ENCODE peak calls at places on chromosomes 5 and 9, in nine cellular contexts. One of them, this sample, is unnamed.

GRCh38 chr5:88145205-88145602 is 123.4 kb downstream of the TMEM161B start:
- DNase-seq in SJSA1: no peak
- DNase-seq in GM18507: no peak
- DNase-seq in BJ: no peak
- DNase-seq in CD8-positive, alpha-beta memory T cell: no peak
- DNase-seq in naive thymus-derived CD4-positive, alpha-beta T cell: no peak
- DNase-seq in sciatic nerve: no peak
- DNase-seq in CD4-positive, alpha-beta T cell: no peak
- DNase-seq in AG09309: no peak
- DNase-seq in this sample: no peak

GRCh38 chr5:131211669-131212068 is 40.9 kb downstream of the LYRM7 start:
- DNase-seq in naive thymus-derived CD4-positive, alpha-beta T cell: no peak
- DNase-seq in SJSA1: no peak
- DNase-seq in CD8-positive, alpha-beta memory T cell: no peak
- DNase-seq in sciatic nerve: no peak
- DNase-seq in CD4-positive, alpha-beta T cell: no peak
- DNase-seq in GM18507: no peak
- DNase-seq in BJ: no peak
- DNase-seq in AG09309: no peak
- DNase-seq in this sample: no peak

GRCh38 chr9:110337727-110338522 is at the start of gene TXNDC8:
- DNase-seq in AG09309: peak; percentile 39
- DNase-seq in GM18507: no peak
- DNase-seq in sciatic nerve: no peak
- DNase-seq in BJ: peak; percentile 48
- DNase-seq in SJSA1: no peak
- DNase-seq in naive thymus-derived CD4-positive, alpha-beta T cell: no peak
- DNase-seq in CD4-positive, alpha-beta T cell: no peak
- DNase-seq in CD8-positive, alpha-beta memory T cell: no peak
- DNase-seq in this sample: no peak

GRCh38 chr5:172420215-172420934 is 34.0 kb downstream of the SH3PXD2B start:
- DNase-seq in CD8-positive, alpha-beta memory T cell: no peak
- DNase-seq in GM18507: no peak
- DNase-seq in sciatic nerve: peak; percentile 85
- DNase-seq in naive thymus-derived CD4-positive, alpha-beta T cell: no peak
- DNase-seq in CD4-positive, alpha-beta T cell: no peak
- DNase-seq in BJ: peak; percentile 70
- DNase-seq in SJSA1: no peak
- DNase-seq in AG09309: peak; percentile 95
- DNase-seq in this sample: no peak

GRCh38 chr5:14489643-14490042 is 91.9 kb upstream of the OTULINL start:
- DNase-seq in BJ: no peak
- DNase-seq in CD8-positive, alpha-beta memory T cell: no peak
- DNase-seq in AG09309: no peak
- DNase-seq in CD4-positive, alpha-beta T cell: no peak
- DNase-seq in SJSA1: no peak
- DNase-seq in naive thymus-derived CD4-positive, alpha-beta T cell: no peak
- DNase-seq in GM18507: no peak
- DNase-seq in sciatic nerve: no peak
- DNase-seq in this sample: no peak

GRCh38 chr9:136792321-136793062 is 1.3 kb downstream of the TMEM141 start:
- DNase-seq in SJSA1: no peak
- DNase-seq in BJ: no peak
- DNase-seq in naive thymus-derived CD4-positive, alpha-beta T cell: no peak
- DNase-seq in GM18507: no peak
- DNase-seq in CD8-positive, alpha-beta memory T cell: no peak
- DNase-seq in AG09309: no peak
- DNase-seq in CD4-positive, alpha-beta T cell: no peak
- DNase-seq in sciatic nerve: no peak
- DNase-seq in this sample: no peak

GRCh38 chr9:128419061-128419925 is 1.4 kb upstream of the CERCAM start:
- DNase-seq in AG09309: no peak
- DNase-seq in naive thymus-derived CD4-positive, alpha-beta T cell: no peak
- DNase-seq in CD8-positive, alpha-beta memory T cell: no peak
- DNase-seq in CD4-positive, alpha-beta T cell: no peak
- DNase-seq in sciatic nerve: no peak
- DNase-seq in BJ: no peak
- DNase-seq in GM18507: no peak
- DNase-seq in SJSA1: no peak
- DNase-seq in this sample: no peak

GRCh38 chr9:95425910-95426551 is 90.7 kb downstream of the PTCH1 start:
- DNase-seq in GM18507: no peak
- DNase-seq in sciatic nerve: no peak
- DNase-seq in CD4-positive, alpha-beta T cell: no peak
- DNase-seq in BJ: no peak
- DNase-seq in SJSA1: no peak
- DNase-seq in AG09309: no peak
- DNase-seq in naive thymus-derived CD4-positive, alpha-beta T cell: no peak
- DNase-seq in CD8-positive, alpha-beta memory T cell: no peak
- DNase-seq in this sample: no peak

GRCh38 chr9:105510024-105510423 is 47.9 kb upstream of the FKTN start:
- DNase-seq in AG09309: peak; percentile 42
- DNase-seq in sciatic nerve: no peak
- DNase-seq in naive thymus-derived CD4-positive, alpha-beta T cell: no peak
- DNase-seq in GM18507: no peak
- DNase-seq in SJSA1: no peak
- DNase-seq in BJ: peak; percentile 9
- DNase-seq in CD8-positive, alpha-beta memory T cell: no peak
- DNase-seq in CD4-positive, alpha-beta T cell: no peak
- DNase-seq in this sample: no peak

GRCh38 chr5:127650649-127651048 is 1.8 kb downstream of the CTXN3 start:
- DNase-seq in CD4-positive, alpha-beta T cell: no peak
- DNase-seq in GM18507: no peak
- DNase-seq in AG09309: no peak
- DNase-seq in CD8-positive, alpha-beta memory T cell: no peak
- DNase-seq in BJ: no peak
- DNase-seq in SJSA1: peak; percentile 81
- DNase-seq in sciatic nerve: no peak
- DNase-seq in naive thymus-derived CD4-positive, alpha-beta T cell: no peak
- DNase-seq in this sample: no peak

GRCh38 chr5:142356318-142356715 is 31.5 kb upstream of the SPRY4 start:
- DNase-seq in SJSA1: peak; percentile 86
- DNase-seq in AG09309: peak; percentile 75
- DNase-seq in BJ: peak; percentile 69
- DNase-seq in CD8-positive, alpha-beta memory T cell: no peak
- DNase-seq in naive thymus-derived CD4-positive, alpha-beta T cell: no peak
- DNase-seq in GM18507: no peak
- DNase-seq in sciatic nerve: peak; percentile 42
- DNase-seq in CD4-positive, alpha-beta T cell: no peak
- DNase-seq in this sample: no peak

GRCh38 chr5:172038167-172038566 is 31.7 kb upstream of the FBXW11 start:
- DNase-seq in AG09309: no peak
- DNase-seq in CD8-positive, alpha-beta memory T cell: no peak
- DNase-seq in BJ: no peak
- DNase-seq in GM18507: no peak
- DNase-seq in naive thymus-derived CD4-positive, alpha-beta T cell: no peak
- DNase-seq in SJSA1: no peak
- DNase-seq in sciatic nerve: no peak
- DNase-seq in CD4-positive, alpha-beta T cell: no peak
- DNase-seq in this sample: no peak

GRCh38 chr5:135883441-135883840 is 12.2 kb downstream of the IL9 start:
- DNase-seq in naive thymus-derived CD4-positive, alpha-beta T cell: no peak
- DNase-seq in GM18507: no peak
- DNase-seq in CD8-positive, alpha-beta memory T cell: no peak
- DNase-seq in BJ: no peak
- DNase-seq in AG09309: no peak
- DNase-seq in CD4-positive, alpha-beta T cell: no peak
- DNase-seq in SJSA1: no peak
- DNase-seq in sciatic nerve: no peak
- DNase-seq in this sample: no peak

GRCh38 chr5:74243634-74244033 is 396.9 kb downstream of the ENC1 start:
- DNase-seq in naive thymus-derived CD4-positive, alpha-beta T cell: no peak
- DNase-seq in CD4-positive, alpha-beta T cell: no peak
- DNase-seq in sciatic nerve: no peak
- DNase-seq in BJ: no peak
- DNase-seq in AG09309: no peak
- DNase-seq in SJSA1: no peak
- DNase-seq in CD8-positive, alpha-beta memory T cell: no peak
- DNase-seq in GM18507: no peak
- DNase-seq in this sample: no peak

GRCh38 chr9:68653141-68653595 is 51.9 kb upstream of the PIP5K1B start:
- DNase-seq in CD8-positive, alpha-beta memory T cell: no peak
- DNase-seq in sciatic nerve: no peak
- DNase-seq in GM18507: peak; percentile 29
- DNase-seq in CD4-positive, alpha-beta T cell: no peak
- DNase-seq in BJ: no peak
- DNase-seq in naive thymus-derived CD4-positive, alpha-beta T cell: no peak
- DNase-seq in AG09309: no peak
- DNase-seq in SJSA1: no peak
- DNase-seq in this sample: peak; percentile 28

GRCh38 chr5:39533749-39534148 is 109.0 kb upstream of the DAB2 start:
- DNase-seq in naive thymus-derived CD4-positive, alpha-beta T cell: no peak
- DNase-seq in sciatic nerve: no peak
- DNase-seq in AG09309: no peak
- DNase-seq in BJ: no peak
- DNase-seq in SJSA1: no peak
- DNase-seq in CD8-positive, alpha-beta memory T cell: no peak
- DNase-seq in GM18507: no peak
- DNase-seq in CD4-positive, alpha-beta T cell: no peak
- DNase-seq in this sample: no peak

GRCh38 chr5:54835642-54836041 is 149.8 kb downstream of the ESM1 start:
- DNase-seq in BJ: no peak
- DNase-seq in CD4-positive, alpha-beta T cell: no peak
- DNase-seq in AG09309: no peak
- DNase-seq in CD8-positive, alpha-beta memory T cell: no peak
- DNase-seq in sciatic nerve: no peak
- DNase-seq in GM18507: no peak
- DNase-seq in naive thymus-derived CD4-positive, alpha-beta T cell: no peak
- DNase-seq in SJSA1: peak; percentile 40
- DNase-seq in this sample: no peak

GRCh38 chr5:126395198-126395597 is 28.0 kb upstream of the GRAMD2B start:
- DNase-seq in sciatic nerve: no peak
- DNase-seq in GM18507: no peak
- DNase-seq in BJ: no peak
- DNase-seq in CD8-positive, alpha-beta memory T cell: no peak
- DNase-seq in naive thymus-derived CD4-positive, alpha-beta T cell: no peak
- DNase-seq in SJSA1: peak; percentile 52
- DNase-seq in CD4-positive, alpha-beta T cell: no peak
- DNase-seq in AG09309: no peak
- DNase-seq in this sample: no peak

GRCh38 chr5:168766038-168766700 is 187.0 kb upstream of the PANK3 start:
- DNase-seq in BJ: no peak
- DNase-seq in naive thymus-derived CD4-positive, alpha-beta T cell: no peak
- DNase-seq in AG09309: no peak
- DNase-seq in GM18507: no peak
- DNase-seq in CD4-positive, alpha-beta T cell: no peak
- DNase-seq in SJSA1: no peak
- DNase-seq in sciatic nerve: no peak
- DNase-seq in CD8-positive, alpha-beta memory T cell: no peak
- DNase-seq in this sample: no peak

GRCh38 chr5:43560128-43560527 is 3.3 kb upstream of the PAIP1 start:
- DNase-seq in AG09309: no peak
- DNase-seq in SJSA1: no peak
- DNase-seq in BJ: no peak
- DNase-seq in GM18507: no peak
- DNase-seq in sciatic nerve: no peak
- DNase-seq in CD8-positive, alpha-beta memory T cell: no peak
- DNase-seq in naive thymus-derived CD4-positive, alpha-beta T cell: no peak
- DNase-seq in CD4-positive, alpha-beta T cell: no peak
- DNase-seq in this sample: no peak

GRCh38 chr9:94656976-94657375 is 17.7 kb upstream of the FBP1 start:
- DNase-seq in CD4-positive, alpha-beta T cell: no peak
- DNase-seq in naive thymus-derived CD4-positive, alpha-beta T cell: no peak
- DNase-seq in CD8-positive, alpha-beta memory T cell: no peak
- DNase-seq in SJSA1: no peak
- DNase-seq in GM18507: no peak
- DNase-seq in AG09309: no peak
- DNase-seq in sciatic nerve: no peak
- DNase-seq in BJ: no peak
- DNase-seq in this sample: no peak

GRCh38 chr9:133713211-133713959 is 24.8 kb downstream of the SARDH start:
- DNase-seq in SJSA1: no peak
- DNase-seq in CD8-positive, alpha-beta memory T cell: no peak
- DNase-seq in sciatic nerve: no peak
- DNase-seq in BJ: no peak
- DNase-seq in GM18507: no peak
- DNase-seq in AG09309: no peak
- DNase-seq in naive thymus-derived CD4-positive, alpha-beta T cell: no peak
- DNase-seq in CD4-positive, alpha-beta T cell: no peak
- DNase-seq in this sample: no peak

GRCh38 chr5:66851306-66851705 is 255.1 kb downstream of the MAST4 start:
- DNase-seq in sciatic nerve: no peak
- DNase-seq in CD8-positive, alpha-beta memory T cell: no peak
- DNase-seq in GM18507: no peak
- DNase-seq in BJ: no peak
- DNase-seq in AG09309: no peak
- DNase-seq in CD4-positive, alpha-beta T cell: no peak
- DNase-seq in SJSA1: no peak
- DNase-seq in naive thymus-derived CD4-positive, alpha-beta T cell: no peak
- DNase-seq in this sample: no peak

GRCh38 chr9:127444283-127444920 is 6.8 kb downstream of the RPL12 start:
- DNase-seq in CD8-positive, alpha-beta memory T cell: no peak
- DNase-seq in SJSA1: no peak
- DNase-seq in CD4-positive, alpha-beta T cell: no peak
- DNase-seq in GM18507: no peak
- DNase-seq in naive thymus-derived CD4-positive, alpha-beta T cell: no peak
- DNase-seq in sciatic nerve: no peak
- DNase-seq in AG09309: no peak
- DNase-seq in BJ: no peak
- DNase-seq in this sample: no peak

GRCh38 chr5:139193928-139194327 is 4.2 kb downstream of the SIL1 start:
- DNase-seq in CD8-positive, alpha-beta memory T cell: no peak
- DNase-seq in BJ: no peak
- DNase-seq in AG09309: no peak
- DNase-seq in sciatic nerve: no peak
- DNase-seq in SJSA1: no peak
- DNase-seq in naive thymus-derived CD4-positive, alpha-beta T cell: no peak
- DNase-seq in GM18507: no peak
- DNase-seq in CD4-positive, alpha-beta T cell: no peak
- DNase-seq in this sample: no peak

GRCh38 chr5:36240779-36241635 is 718 bp downstream of the NADK2 start:
- DNase-seq in SJSA1: peak; percentile 74
- DNase-seq in BJ: no peak
- DNase-seq in sciatic nerve: peak; percentile 82
- DNase-seq in naive thymus-derived CD4-positive, alpha-beta T cell: no peak
- DNase-seq in CD8-positive, alpha-beta memory T cell: peak; percentile 13
- DNase-seq in AG09309: no peak
- DNase-seq in GM18507: peak; percentile 12
- DNase-seq in CD4-positive, alpha-beta T cell: peak; percentile 29
- DNase-seq in this sample: peak; percentile 29

GRCh38 chr5:67880876-67881275 is 334.7 kb upstream of the PIK3R1 start:
- DNase-seq in SJSA1: no peak
- DNase-seq in AG09309: no peak
- DNase-seq in naive thymus-derived CD4-positive, alpha-beta T cell: no peak
- DNase-seq in sciatic nerve: no peak
- DNase-seq in GM18507: no peak
- DNase-seq in BJ: no peak
- DNase-seq in CD8-positive, alpha-beta memory T cell: no peak
- DNase-seq in CD4-positive, alpha-beta T cell: no peak
- DNase-seq in this sample: no peak

GRCh38 chr9:119802621-119803020 is 433.4 kb upstream of the BRINP1 start:
- DNase-seq in AG09309: peak; percentile 23
- DNase-seq in sciatic nerve: no peak
- DNase-seq in CD4-positive, alpha-beta T cell: no peak
- DNase-seq in BJ: peak; percentile 73
- DNase-seq in SJSA1: no peak
- DNase-seq in GM18507: no peak
- DNase-seq in CD8-positive, alpha-beta memory T cell: no peak
- DNase-seq in naive thymus-derived CD4-positive, alpha-beta T cell: no peak
- DNase-seq in this sample: no peak

GRCh38 chr9:19027825-19028224 is 5.2 kb downstream of the SAXO1 start:
- DNase-seq in CD4-positive, alpha-beta T cell: no peak
- DNase-seq in sciatic nerve: no peak
- DNase-seq in CD8-positive, alpha-beta memory T cell: no peak
- DNase-seq in BJ: no peak
- DNase-seq in AG09309: no peak
- DNase-seq in SJSA1: no peak
- DNase-seq in GM18507: no peak
- DNase-seq in naive thymus-derived CD4-positive, alpha-beta T cell: no peak
- DNase-seq in this sample: no peak

GRCh38 chr5:149283611-149284480 is 12.2 kb downstream of the AFAP1L1 start:
- DNase-seq in CD8-positive, alpha-beta memory T cell: no peak
- DNase-seq in GM18507: no peak
- DNase-seq in BJ: no peak
- DNase-seq in naive thymus-derived CD4-positive, alpha-beta T cell: no peak
- DNase-seq in AG09309: no peak
- DNase-seq in CD4-positive, alpha-beta T cell: no peak
- DNase-seq in SJSA1: no peak
- DNase-seq in sciatic nerve: no peak
- DNase-seq in this sample: no peak

GRCh38 chr9:5622019-5622418 is 6.9 kb upstream of the RIC1 start:
- DNase-seq in CD4-positive, alpha-beta T cell: no peak
- DNase-seq in AG09309: peak; percentile 82
- DNase-seq in GM18507: no peak
- DNase-seq in BJ: peak; percentile 91
- DNase-seq in SJSA1: peak; percentile 50
- DNase-seq in sciatic nerve: no peak
- DNase-seq in naive thymus-derived CD4-positive, alpha-beta T cell: no peak
- DNase-seq in CD8-positive, alpha-beta memory T cell: no peak
- DNase-seq in this sample: no peak

This sample was measured in GM19239.